ENCODE peak calls at places on chromosomes 3 and 15, in five cellular contexts. K is psoas muscle, T is Peyer's patch, F is left lung, O is PC-3. V is an unnamed sample. For H3K9me3, the result is how much of the 10 kb centered on the place peaks cover.

GRCh38 chr15:52019394-52020252 is 604 bp downstream of the MAPK6 start:
- DNase-seq in T (peak), K (peak), O (peak), F (peak), V (peak)

GRCh38 chr3:124981472-124981871 is 46.9 kb upstream of the MUC13 start:
- DNase-seq in O (no peak), K (no peak), T (no peak), F (no peak), V (no peak)

GRCh38 chr15:69992326-69992725 is 105.4 kb downstream of the TLE3 start:
- DNase-seq in K (no peak), F (no peak), O (no peak), T (no peak), V (no peak)

GRCh38 chr3:154334973-154335420 is 10.7 kb upstream of the DHX36 start:
- DNase-seq in F (no peak), O (peak), T (no peak), K (no peak), V (no peak)

GRCh38 chr3:139937674-139938279 is 2.8 kb downstream of the CLSTN2 start:
- DNase-seq in F (no peak), O (peak), K (peak), T (no peak), V (no peak)

GRCh38 chr15:86892774-86893449 is 813.2 kb downstream of the AGBL1 start:
- DNase-seq in T (no peak), K (no peak), O (peak), F (no peak), V (no peak)

GRCh38 chr3:184260571-184261269 is 633 bp downstream of the CAMK2N2 start:
- DNase-seq in O (no peak), K (no peak), F (no peak), T (no peak), V (no peak)

GRCh38 chr3:85210540-85210939 is 251.8 kb downstream of the CADM2 start:
- DNase-seq in T (no peak), F (no peak), O (no peak), K (no peak), V (no peak)

GRCh38 chr3:27659279-27660021 is 62.7 kb downstream of the EOMES start:
- DNase-seq in T (peak), F (peak), K (peak), O (peak), V (no peak)

GRCh38 chr3:55467099-55467498 is 20.0 kb downstream of the WNT5A start:
- DNase-seq in O (no peak), T (no peak), F (no peak), K (no peak), V (no peak)

GRCh38 chr15:51726302-51727073 is 11.0 kb downstream of the LYSMD2 start:
- DNase-seq in O (peak), K (peak), F (no peak), T (no peak), V (peak)

GRCh38 chr3:40851836-40852235 is 327.1 kb downstream of the ZNF621 start:
- DNase-seq in F (no peak), K (no peak), T (no peak), O (no peak), V (no peak)

GRCh38 chr3:39808467-39809180 is 785 bp upstream of the MYRIP start:
- DNase-seq in F (peak), O (no peak), T (no peak), K (no peak), V (no peak)

GRCh38 chr3:186255703-186256331 is 106.2 kb downstream of the DGKG start:
- DNase-seq in K (no peak), O (no peak), T (peak), F (no peak), V (no peak)
- TF ChIP-seq CTCF in K (no peak), O (peak), T (peak), F (no peak), V (no peak)

DNA sequence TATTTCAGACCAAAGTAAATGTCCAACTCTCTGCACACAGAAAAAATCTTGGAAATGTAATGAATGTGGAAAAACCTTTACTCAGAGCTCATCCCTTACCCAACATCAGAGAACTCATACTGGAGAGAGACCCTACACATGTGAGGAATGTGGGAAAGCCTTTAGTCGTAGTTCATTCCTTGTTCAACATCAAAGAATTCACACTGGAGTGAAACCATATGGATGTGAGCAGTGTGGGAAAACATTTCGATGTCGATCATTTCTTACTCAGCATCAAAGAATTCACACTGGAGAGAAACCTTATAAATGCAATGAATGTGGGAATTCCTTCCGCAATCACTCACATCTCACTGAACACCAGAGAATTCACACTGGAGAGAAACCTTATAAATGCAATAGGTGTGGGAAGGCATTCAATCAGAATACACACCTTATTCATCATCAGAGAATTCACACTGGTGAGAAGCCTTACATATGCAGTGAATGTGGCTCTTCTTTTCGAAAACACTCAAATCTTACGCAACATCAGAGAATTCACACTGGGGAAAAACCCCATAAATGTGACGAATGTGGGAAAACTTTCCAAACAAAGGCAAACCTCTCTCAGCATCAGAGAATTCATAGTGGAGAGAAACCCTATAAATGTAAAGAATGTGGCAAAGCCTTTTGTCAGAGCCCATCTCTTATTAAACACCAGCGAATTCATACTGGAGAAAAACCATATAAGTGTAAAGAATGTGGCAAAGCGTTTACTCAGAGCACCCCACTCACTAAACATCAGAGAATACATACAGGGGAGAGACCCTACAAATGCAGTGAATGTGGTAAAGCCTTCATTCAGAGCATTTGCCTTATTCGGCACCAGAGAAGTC is 8.0 kb upstream of the ZNF501 start:
- DNase-seq in T (no peak), F (no peak), K (no peak), O (no peak), V (no peak)
- H3K9me3 ChIP-seq in T (half or more), F (half or more), K (half or more), O (half or more), V (half or more)

DNA sequence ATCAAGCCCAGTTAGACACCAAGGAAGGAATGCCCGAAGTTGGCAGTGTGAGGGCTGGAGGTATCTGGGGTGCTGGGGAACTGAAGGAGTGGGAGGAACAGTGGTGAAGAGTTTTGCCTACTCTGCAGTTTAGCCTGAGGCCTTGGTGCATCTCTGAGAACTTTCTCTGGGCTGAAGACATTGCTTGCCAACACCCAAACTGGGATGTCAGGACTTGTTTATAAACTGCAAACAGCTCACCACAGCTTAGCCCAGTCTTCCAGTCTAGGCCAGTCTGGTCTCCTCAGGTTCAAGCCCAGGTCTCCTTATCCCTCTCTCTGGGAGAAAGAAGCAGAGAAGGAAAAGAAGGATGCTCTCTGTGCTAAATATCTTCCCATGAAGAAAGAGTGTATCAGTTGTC is 68.0 kb upstream of the BOC start:
- DNase-seq in K (no peak), T (no peak), O (no peak), F (no peak), V (no peak)
- H3K27ac ChIP-seq in K (no peak), T (no peak), O (no peak), F (no peak), V (no peak)

GRCh38 chr3:167684389-167684993 is 30.7 kb upstream of the WDR49 start:
- DNase-seq in F (no peak), T (peak), O (peak), K (no peak), V (no peak)
- TF ChIP-seq CTCF in F (peak), T (peak), O (peak), K (peak), V (peak)

GRCh38 chr15:20645956-20646355 is 104.4 kb upstream of the GOLGA6L6 start:
- DNase-seq in O (no peak), K (no peak), F (peak), T (peak), V (peak)

GRCh38 chr15:20646529-20647142 is 105.0 kb upstream of the GOLGA6L6 start:
- DNase-seq in K (no peak), O (no peak), T (no peak), F (peak), V (no peak)

GRCh38 chr15:20644026-20644425 is 102.4 kb upstream of the GOLGA6L6 start:
- DNase-seq in K (no peak), T (no peak), F (peak), O (no peak), V (no peak)

GRCh38 chr15:20643024-20643770 is 101.6 kb upstream of the GOLGA6L6 start:
- DNase-seq in T (no peak), K (no peak), O (no peak), F (no peak), V (no peak)

GRCh38 chr15:20644896-20645295 is 103.3 kb upstream of the GOLGA6L6 start:
- DNase-seq in F (no peak), K (no peak), T (no peak), O (no peak), V (no peak)
- H3K9me3 ChIP-seq in F (under half), K (under half), T (under half), O (under half), V (under half)

GRCh38 chr15:40869686-40870085 is 4.3 kb downstream of the RHOV start:
- DNase-seq in K (no peak), T (no peak), F (no peak), O (no peak), V (no peak)
- H3K27ac ChIP-seq in K (no peak), T (no peak), F (no peak), O (peak), V (no peak)

DNA sequence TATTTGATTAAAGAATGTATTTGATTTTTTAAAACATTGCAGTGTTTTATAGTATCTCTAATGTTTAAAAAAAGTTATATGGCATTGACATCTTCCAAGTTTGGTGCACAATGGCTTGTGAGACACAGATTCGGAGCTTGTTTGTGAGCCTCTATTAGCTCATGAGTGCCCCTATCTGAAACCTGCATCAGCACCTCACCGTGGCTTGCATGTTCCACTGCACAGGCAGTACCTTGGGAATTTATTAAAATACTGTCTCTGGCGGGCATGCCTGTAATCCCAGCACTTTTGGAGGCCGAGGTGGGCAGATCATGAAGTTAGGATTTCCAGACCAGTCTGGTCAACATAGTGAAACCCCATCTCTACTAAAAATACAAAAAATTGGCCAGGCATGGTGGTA is 6.8 kb upstream of the RTP2 start:
- DNase-seq in O (peak), T (no peak), F (no peak), K (no peak), V (no peak)
- TF ChIP-seq CTCF in O (peak), T (no peak), F (no peak), K (no peak), V (no peak)

GRCh38 chr15:38603271-38603670 is 38.7 kb upstream of the RASGRP1 start:
- DNase-seq in T (no peak), F (no peak), O (no peak), K (no peak), V (no peak)

GRCh38 chr15:38600241-38600640 is 35.6 kb upstream of the RASGRP1 start:
- DNase-seq in K (no peak), F (no peak), O (no peak), T (no peak), V (no peak)

GRCh38 chr15:38598749-38599148 is 34.1 kb upstream of the RASGRP1 start:
- DNase-seq in K (no peak), T (no peak), O (no peak), F (no peak), V (no peak)

GRCh38 chr15:38605744-38606143 is 41.1 kb upstream of the RASGRP1 start:
- DNase-seq in T (no peak), F (no peak), K (no peak), O (no peak), V (no peak)

GRCh38 chr15:38603672-38604071 is 39.1 kb upstream of the RASGRP1 start:
- DNase-seq in T (no peak), F (no peak), K (no peak), O (no peak), V (no peak)
- H3K9me3 ChIP-seq in T (under half), F (under half), K (under half), O (under half), V (under half)

DNA sequence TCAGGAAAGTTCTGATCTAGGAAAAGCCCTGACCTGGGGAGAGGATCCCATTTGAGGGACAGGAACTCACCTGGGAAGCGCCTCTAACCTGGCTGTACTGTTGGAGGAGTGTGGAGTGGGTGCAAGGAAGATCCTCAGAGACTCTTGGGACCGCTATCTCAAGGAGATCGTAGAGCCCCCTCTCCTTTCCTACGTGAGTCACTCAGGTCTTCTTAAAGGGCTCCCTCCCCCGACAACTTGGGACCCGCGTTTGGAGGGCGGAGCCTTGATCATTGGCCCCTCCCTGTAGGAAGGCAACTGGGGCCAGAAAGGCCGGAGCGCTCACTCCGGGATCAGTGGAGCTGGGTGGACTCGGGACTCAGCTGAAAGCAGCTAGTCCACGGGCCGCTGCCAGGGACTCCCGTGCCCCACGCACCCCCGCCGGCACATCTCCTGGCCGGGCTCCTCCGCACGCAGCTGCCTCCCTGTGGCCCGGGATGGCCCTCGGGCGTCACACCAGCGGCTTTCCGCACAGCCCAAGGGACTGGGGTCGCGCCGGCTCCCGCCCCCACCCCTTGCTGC is 520 bp downstream of the SLC26A6 start:
- DNase-seq in F (peak), K (peak), O (peak), T (peak), V (no peak)
- H3K27ac ChIP-seq in F (peak), K (peak), O (no peak), T (peak), V (peak)

V was measured in ascending aorta.